ENCODE peak calls at places on chromosome 2, in six cellular contexts. X is IMR-90, Q is trophoblast cell, B is H1, O is neuronal stem cell, J is H9. D is an unnamed sample.

GRCh38 chr2:10599921-10600320 is 89.9 kb downstream of the NOL10 start:
- DNase-seq in X (no peak), Q (peak), B (no peak), O (no peak), J (no peak), D (no peak)

GRCh38 chr2:853203-853870 is 97.3 kb upstream of the SNTG2 start:
- DNase-seq in X (no peak), Q (no peak), B (no peak), O (no peak), J (no peak), D (no peak)

GRCh38 chr2:119218478-119219064 is 5.1 kb upstream of the STEAP3 start:
- DNase-seq in X (peak), Q (peak), B (no peak), O (no peak), J (peak), D (peak)

GRCh38 chr2:10303634-10304378 is 1.1 kb downstream of the HPCAL1 start:
- DNase-seq in X (peak), Q (peak), B (peak), O (peak), J (no peak), D (peak)

GRCh38 chr2:85601771-85602475 is 575 bp downstream of the TMEM150A start:
- DNase-seq in X (no peak), Q (peak), B (no peak), O (no peak), J (peak), D (peak)

GRCh38 chr2:47501374-47502200 is 98.6 kb downstream of the MSH2 start:
- DNase-seq in X (peak), Q (no peak), B (no peak), O (no peak), J (no peak), D (peak)

GRCh38 chr2:64383881-64384280 is 70.1 kb upstream of the LGALSL start:
- DNase-seq in X (no peak), Q (no peak), B (peak), O (no peak), J (no peak), D (no peak)

GRCh38 chr2:238948765-238949641 is 101.1 kb downstream of the TWIST2 start:
- DNase-seq in X (peak), Q (no peak), B (peak), O (no peak), J (peak), D (peak)

GRCh38 chr2:44745460-44745859 is 196.0 kb upstream of the SIX3 start:
- DNase-seq in X (no peak), Q (no peak), B (no peak), O (no peak), J (no peak), D (no peak)

GRCh38 chr2:44746367-44746766 is 195.1 kb upstream of the SIX3 start:
- DNase-seq in X (no peak), Q (no peak), B (no peak), O (no peak), J (no peak), D (no peak)

GRCh38 chr2:44746856-44747612 is 194.5 kb upstream of the SIX3 start:
- DNase-seq in X (no peak), Q (peak), B (no peak), O (no peak), J (no peak), D (no peak)

GRCh38 chr2:44744961-44745360 is 196.5 kb upstream of the SIX3 start:
- DNase-seq in X (no peak), Q (no peak), B (no peak), O (no peak), J (no peak), D (no peak)

DNA sequence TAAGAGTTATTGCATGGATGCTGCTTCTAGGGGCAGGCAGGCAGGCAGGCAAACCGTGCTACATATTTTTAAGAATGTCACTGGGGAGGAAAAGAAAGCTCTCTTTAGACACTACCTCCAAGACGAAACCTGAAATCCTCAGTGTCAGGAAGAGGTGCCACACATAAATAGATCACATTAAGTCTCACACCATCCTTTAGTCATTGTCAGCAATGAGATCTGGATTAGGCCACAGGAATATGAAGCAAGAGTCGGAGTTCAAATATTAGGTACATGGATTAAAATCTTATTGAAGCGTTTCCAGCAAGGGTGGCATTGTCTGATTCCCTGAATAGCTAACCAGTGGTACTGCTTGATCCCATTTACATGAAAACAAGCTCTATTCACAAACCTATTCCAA is 195.6 kb upstream of the SIX3 start:
- DNase-seq in X (no peak), Q (no peak), B (no peak), O (no peak), J (no peak), D (no peak)
- H4K91ac ChIP-seq in X (no peak), Q (no peak), B (no peak), O (no peak), J (no peak), D (no peak)

DNA sequence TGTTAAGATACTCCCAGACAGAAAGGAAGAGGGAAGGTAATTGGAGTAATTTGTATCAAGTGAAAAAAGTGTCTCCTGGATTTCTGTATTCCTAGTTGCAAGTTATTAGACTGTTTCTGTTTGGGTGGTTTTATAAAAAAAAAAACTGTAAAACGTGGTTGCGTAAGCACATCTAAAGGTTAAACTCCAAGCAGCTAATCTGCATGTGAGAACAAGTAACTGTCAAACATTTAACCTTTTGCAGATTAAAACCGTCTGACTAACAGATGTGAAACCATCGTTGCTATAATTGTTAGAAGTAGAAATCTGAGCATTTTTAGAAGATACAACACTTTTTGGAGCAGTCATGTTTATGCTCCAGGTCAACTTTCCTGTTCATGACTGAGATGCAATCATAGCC is 72.3 kb downstream of the AFF3 start:
- DNase-seq in X (peak), Q (no peak), B (no peak), O (no peak), J (no peak), D (peak)
- H4K91ac ChIP-seq in X (no peak), Q (no peak), B (no peak), O (no peak), J (no peak), D (no peak)

GRCh38 chr2:126950499-126950898 is 51.8 kb downstream of the TEX51 start:
- DNase-seq in X (no peak), Q (no peak), B (no peak), O (no peak), J (no peak), D (no peak)

GRCh38 chr2:126952216-126952615 is 53.5 kb downstream of the TEX51 start:
- DNase-seq in X (no peak), Q (no peak), B (no peak), O (no peak), J (no peak), D (no peak)

GRCh38 chr2:126947090-126947404 is 48.4 kb downstream of the TEX51 start:
- DNase-seq in X (no peak), Q (no peak), B (no peak), O (no peak), J (no peak), D (no peak)

GRCh38 chr2:126946323-126947089 is 47.8 kb downstream of the TEX51 start:
- DNase-seq in X (no peak), Q (no peak), B (no peak), O (no peak), J (no peak), D (no peak)

DNA sequence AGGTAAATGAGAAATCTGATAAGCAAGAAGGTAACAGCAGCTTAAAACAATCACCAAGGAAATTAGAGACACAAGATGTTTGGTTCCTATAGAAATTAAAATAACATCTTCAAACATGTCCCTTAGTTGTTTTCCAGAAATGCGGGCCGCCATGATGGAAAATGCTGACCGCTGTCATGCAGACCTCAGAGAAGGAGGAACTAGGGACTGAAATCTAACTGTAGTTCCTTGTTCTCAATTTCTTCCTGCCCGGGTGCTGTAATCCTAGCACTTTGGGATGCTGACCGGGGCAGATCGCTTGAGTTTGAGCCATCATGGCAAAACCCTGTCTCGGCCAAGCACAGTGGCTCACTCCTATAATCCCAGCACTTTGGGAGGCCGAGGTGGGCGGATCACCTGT is 51.1 kb downstream of the TEX51 start:
- DNase-seq in X (no peak), Q (no peak), B (no peak), O (no peak), J (no peak), D (no peak)
- H4K91ac ChIP-seq in X (no peak), Q (no peak), B (no peak), O (no peak), J (no peak), D (no peak)

DNA sequence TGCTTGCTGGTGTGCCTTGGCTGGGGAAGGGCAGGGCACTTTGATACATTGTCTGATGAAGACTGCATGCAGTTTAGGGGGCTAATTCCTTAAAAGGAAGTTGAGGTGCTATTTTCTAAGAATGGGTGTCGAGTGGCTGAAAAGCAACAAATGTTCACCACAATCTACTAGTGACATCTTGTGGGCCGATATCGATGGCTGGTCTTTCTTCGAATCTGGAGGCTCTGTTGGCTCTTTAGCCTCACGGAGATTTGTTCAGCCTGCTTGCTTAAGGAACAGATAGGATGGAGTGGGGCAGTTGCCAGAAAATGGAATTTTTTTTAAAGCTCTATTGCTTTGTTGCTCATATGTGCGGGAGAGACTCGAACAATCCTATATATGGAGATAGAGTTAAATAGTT is 71.0 kb upstream of the LYPD6B start:
- DNase-seq in X (peak), Q (no peak), B (no peak), O (no peak), J (no peak), D (no peak)
- H4K91ac ChIP-seq in X (no peak), Q (no peak), B (no peak), O (no peak), J (no peak), D (no peak)

GRCh38 chr2:66306488-66306887 is 128.4 kb upstream of the MEIS1 start:
- DNase-seq in X (no peak), Q (no peak), B (no peak), O (no peak), J (no peak), D (no peak)

GRCh38 chr2:66303471-66303870 is 131.5 kb upstream of the MEIS1 start:
- DNase-seq in X (no peak), Q (no peak), B (no peak), O (no peak), J (no peak), D (no peak)

GRCh38 chr2:66301073-66301766 is 133.7 kb upstream of the MEIS1 start:
- DNase-seq in X (peak), Q (no peak), B (no peak), O (no peak), J (no peak), D (no peak)

GRCh38 chr2:66305714-66306113 is 129.2 kb upstream of the MEIS1 start:
- DNase-seq in X (peak), Q (no peak), B (no peak), O (no peak), J (no peak), D (no peak)

GRCh38 chr2:66301767-66302140 is 133.2 kb upstream of the MEIS1 start:
- DNase-seq in X (no peak), Q (no peak), B (no peak), O (no peak), J (no peak), D (no peak)
- H4K91ac ChIP-seq in X (no peak), Q (no peak), B (no peak), O (no peak), J (no peak), D (no peak)

GRCh38 chr2:190722061-190722759 is 73.3 kb downstream of the NAB1 start:
- DNase-seq in X (no peak), Q (no peak), B (no peak), O (no peak), J (no peak), D (no peak)

GRCh38 chr2:190720276-190720675 is 71.4 kb downstream of the NAB1 start:
- DNase-seq in X (no peak), Q (no peak), B (no peak), O (no peak), J (no peak), D (no peak)

GRCh38 chr2:190722825-190723224 is 73.9 kb downstream of the NAB1 start:
- DNase-seq in X (no peak), Q (no peak), B (no peak), O (no peak), J (no peak), D (no peak)

GRCh38 chr2:190718652-190719526 is 70.0 kb downstream of the NAB1 start:
- DNase-seq in X (peak), Q (peak), B (no peak), O (no peak), J (no peak), D (peak)

GRCh38 chr2:190720691-190721090 is 71.8 kb downstream of the NAB1 start:
- DNase-seq in X (no peak), Q (no peak), B (no peak), O (no peak), J (no peak), D (no peak)
- H4K91ac ChIP-seq in X (no peak), Q (no peak), B (no peak), O (no peak), J (no peak), D (no peak)

DNA sequence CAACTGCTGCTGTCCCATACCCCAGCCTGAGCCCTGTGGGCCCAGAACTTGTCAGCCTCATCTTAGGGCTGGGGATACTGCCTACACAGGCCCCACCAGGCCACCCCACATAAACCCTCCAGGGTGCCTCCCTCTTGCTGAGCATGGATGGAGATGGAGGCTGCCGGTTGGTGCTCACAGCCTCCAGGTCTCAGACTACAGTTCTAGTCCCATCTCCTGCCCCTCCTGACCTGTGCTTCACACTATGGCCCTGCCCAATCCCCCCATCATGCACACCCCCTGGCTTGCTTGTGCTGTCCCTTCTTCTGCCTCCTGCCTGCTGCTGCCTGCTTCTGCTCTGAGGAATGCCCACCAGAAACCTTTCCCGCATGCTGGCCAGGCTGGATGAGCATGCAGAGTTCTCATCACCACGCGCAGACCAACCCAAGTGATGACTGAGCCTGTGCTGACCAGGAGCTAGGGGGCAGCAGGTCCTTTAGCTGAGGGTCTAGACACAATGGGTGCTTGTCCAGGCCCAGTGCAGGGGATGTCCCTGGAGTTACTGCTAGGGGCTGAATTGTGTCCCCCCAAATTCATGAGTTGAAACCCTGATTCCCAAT is 138.4 kb upstream of the HS6ST1 start:
- DNase-seq in X (no peak), Q (no peak), B (no peak), O (no peak), J (peak), D (no peak)
- H4K91ac ChIP-seq in X (no peak), Q (no peak), B (peak), O (no peak), J (no peak), D (no peak)

GRCh38 chr2:203347375-203347774 is 19.2 kb downstream of the ABI2 start:
- DNase-seq in X (no peak), Q (no peak), B (no peak), O (no peak), J (no peak), D (no peak)
- H4K91ac ChIP-seq in X (no peak), Q (no peak), B (no peak), O (no peak), J (no peak), D (no peak)

GRCh38 chr2:220811952-220812570 is 760.0 kb downstream of the EPHA4 start:
- DNase-seq in X (peak), Q (no peak), B (no peak), O (no peak), J (no peak), D (peak)

GRCh38 chr2:220814441-220814840 is 757.7 kb downstream of the EPHA4 start:
- DNase-seq in X (no peak), Q (no peak), B (no peak), O (no peak), J (no peak), D (no peak)

GRCh38 chr2:220811115-220811514 is 761.0 kb downstream of the EPHA4 start:
- DNase-seq in X (no peak), Q (no peak), B (no peak), O (no peak), J (no peak), D (no peak)

DNA sequence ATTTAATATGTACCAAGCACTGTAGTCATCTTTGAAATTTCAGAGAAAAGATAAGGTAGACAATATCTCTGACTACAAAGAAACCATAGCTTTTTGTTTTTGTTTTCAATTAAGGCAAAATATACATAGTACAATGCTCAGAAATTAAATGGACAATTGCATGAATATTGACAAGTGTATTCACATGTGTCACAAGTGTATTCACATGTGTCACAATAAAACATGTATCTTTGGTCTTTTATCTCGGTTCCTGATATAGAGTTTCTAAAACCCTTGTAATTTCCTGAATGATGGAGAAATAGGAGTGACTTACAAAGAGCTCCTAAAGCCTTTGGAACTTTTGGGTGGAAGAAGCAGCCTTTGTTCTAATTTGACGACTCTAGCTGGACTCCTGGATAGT is 756.4 kb downstream of the EPHA4 start:
- DNase-seq in X (no peak), Q (no peak), B (no peak), O (no peak), J (no peak), D (no peak)
- H4K91ac ChIP-seq in X (no peak), Q (no peak), B (no peak), O (no peak), J (no peak), D (no peak)

D was measured in mesenchymal stem cell.